ENCODE peak calls at places on chromosomes 3 and 15, in seven cellular contexts. L, U, N, Q, P, T and A are unnamed samples.

GRCh38 chr3:54874816-54875556 is 52.9 kb downstream of the LRTM1 start:
- DNase-seq in Q (no peak), T (no peak), L (no peak), P (no peak), U (no peak), N (peak; percentile 50), A (no peak)

GRCh38 chr3:158434412-158435038 is 136.5 kb upstream of the MLF1 start:
- DNase-seq in N (peak; percentile 79), Q (no peak), P (peak; percentile 58), U (peak; percentile 33), T (no peak), L (no peak), A (no peak)

GRCh38 chr15:33310481-33311311 is at the start of gene RYR3:
- DNase-seq in N (no peak), U (peak; percentile 4), L (no peak), T (no peak), Q (no peak), P (peak; percentile 50), A (no peak)

GRCh38 chr3:25021816-25022215 is 406.2 kb upstream of the RARB start:
- DNase-seq in L (no peak), Q (no peak), U (no peak), T (no peak), N (peak; percentile 23), P (no peak), A (no peak)

GRCh38 chr3:168885028-168885427 is 778.5 kb downstream of the MECOM start:
- DNase-seq in T (no peak), N (peak; percentile 95), L (no peak), U (no peak), Q (no peak), P (no peak), A (no peak)

GRCh38 chr3:64494530-64494929 is 193.3 kb downstream of the ADAMTS9 start:
- DNase-seq in T (no peak), L (no peak), P (no peak), Q (no peak), U (no peak), N (no peak), A (no peak)

GRCh38 chr15:46556559-46556958 is 921.7 kb downstream of the SQOR start:
- DNase-seq in N (no peak), T (no peak), P (no peak), Q (no peak), L (no peak), U (no peak), A (no peak)

GRCh38 chr3:188153498-188153948 is 434 bp upstream of the LPP start:
- DNase-seq in N (peak; percentile 96), P (peak; percentile 78), Q (peak; percentile 34), L (peak; percentile 34), U (peak; percentile 28), T (no peak), A (peak; percentile 36)

GRCh38 chr3:64214002-64214696 is 11.1 kb downstream of the PRICKLE2 start:
- DNase-seq in L (no peak), Q (no peak), U (no peak), P (no peak), T (no peak), N (peak; percentile 81), A (no peak)

GRCh38 chr3:13544293-13544831 is 4.6 kb upstream of the FBLN2 start:
- DNase-seq in T (no peak), P (no peak), U (no peak), L (no peak), Q (peak; percentile 58), N (peak; percentile 93), A (peak; percentile 8)

GRCh38 chr3:14383753-14384152 is 18.7 kb upstream of the SLC6A6 start:
- DNase-seq in N (peak; percentile 43), Q (no peak), U (no peak), L (no peak), P (no peak), T (no peak), A (no peak)

GRCh38 chr15:77738441-77739437 is 106.0 kb upstream of the LINGO1 start:
- DNase-seq in Q (no peak), N (no peak), L (no peak), T (no peak), P (peak; percentile 26), U (no peak), A (no peak)

GRCh38 chr3:133910422-133910821 is 14.7 kb upstream of the RAB6B start:
- DNase-seq in Q (no peak), N (no peak), U (no peak), P (no peak), L (no peak), T (no peak), A (no peak)

GRCh38 chr3:193885832-193886231 is 250.1 kb upstream of the HES1 start:
- DNase-seq in T (no peak), U (no peak), Q (no peak), N (no peak), P (no peak), L (no peak), A (no peak)

GRCh38 chr3:9901967-9902366 is 681 bp upstream of the IL17RE start:
- DNase-seq in Q (no peak), L (no peak), U (no peak), N (no peak), P (no peak), T (no peak), A (peak; percentile 44)

GRCh38 chr15:85514413-85514812 is 134.0 kb downstream of the AKAP13 start:
- DNase-seq in U (no peak), P (no peak), T (no peak), L (no peak), N (no peak), Q (no peak), A (no peak)

GRCh38 chr15:22855791-22856190 is 17.3 kb downstream of the NIPA2 start:
- DNase-seq in Q (no peak), L (no peak), P (no peak), U (no peak), T (no peak), N (no peak), A (no peak)

GRCh38 chr3:165457096-165457495 is 260.9 kb upstream of the SLITRK3 start:
- DNase-seq in T (no peak), N (no peak), L (no peak), Q (no peak), P (no peak), U (no peak), A (no peak)

GRCh38 chr3:190786898-190787297 is 75.6 kb downstream of the GMNC start:
- DNase-seq in L (no peak), T (no peak), P (no peak), U (no peak), Q (no peak), N (no peak), A (no peak)

GRCh38 chr15:33153548-33153947 is 41.0 kb downstream of the FMN1 start:
- DNase-seq in N (no peak), L (no peak), T (no peak), U (no peak), P (no peak), Q (no peak), A (no peak)

GRCh38 chr3:137121704-137122314 is 164.0 kb downstream of the IL20RB start:
- DNase-seq in P (peak; percentile 37), T (no peak), L (no peak), U (peak; percentile 28), N (peak; percentile 48), Q (no peak), A (no peak)